ENCODE peak calls at places on chromosomes 11 and 22, in six cellular contexts. M, L, N, U, O and T are unnamed samples.

GRCh38 chr22:18156878-18157713 is 7.1 kb downstream of the USP18 start:
- DNase-seq in M (peak; percentile 99), L (peak; percentile 99), O (peak; percentile 86), U (peak; percentile 66), N (peak; percentile 80), T (peak; percentile 99)

GRCh38 chr11:12808519-12808918 is 134.3 kb downstream of the TEAD1 start:
- DNase-seq in L (peak; percentile 58), N (no peak), O (no peak), M (no peak), U (no peak), T (peak; percentile 75)

GRCh38 chr22:37187891-37188761 is at the start of gene C1QTNF6:
- DNase-seq in U (peak; percentile 58), O (peak; percentile 86), M (no peak), N (peak; percentile 62), L (peak; percentile 43), T (peak; percentile 87)

GRCh38 chr11:131816046-131816445 is 445.6 kb downstream of the NTM start:
- DNase-seq in O (no peak), M (no peak), L (peak; percentile 18), N (no peak), U (no peak), T (peak; percentile 58)

GRCh38 chr11:61505640-61506155 is 2.9 kb upstream of the LRRC10B start:
- DNase-seq in M (no peak), U (no peak), O (no peak), N (no peak), L (peak; percentile 18), T (no peak)

GRCh38 chr22:30424471-30425326 is 869 bp upstream of the MTFP1 start:
- DNase-seq in M (no peak), U (peak; percentile 15), O (peak; percentile 57), N (peak; percentile 22), L (no peak), T (peak; percentile 52)

GRCh38 chr22:40727607-40728325 is 48.5 kb downstream of the MCHR1 start:
- DNase-seq in N (no peak), M (no peak), L (no peak), U (no peak), O (no peak), T (no peak)

GRCh38 chr11:73011126-73011817 is 130.8 kb downstream of the FCHSD2 start:
- DNase-seq in M (no peak), O (no peak), N (no peak), U (no peak), L (no peak), T (no peak)

GRCh38 chr11:44729718-44730117 is 3.0 kb downstream of the TSPAN18 start:
- DNase-seq in L (no peak), O (no peak), U (no peak), N (no peak), M (no peak), T (no peak)

GRCh38 chr22:44357296-44357961 is 44.7 kb upstream of the SHISAL1 start:
- DNase-seq in O (peak; percentile 56), M (no peak), N (peak; percentile 18), U (no peak), L (no peak), T (no peak)

GRCh38 chr22:22823126-22823804 is 64.4 kb upstream of the IGLL5 start:
- DNase-seq in O (no peak), U (no peak), L (no peak), N (no peak), M (no peak), T (no peak)

GRCh38 chr22:22810018-22810427 is 77.6 kb upstream of the IGLL5 start:
- DNase-seq in U (peak; percentile 29), O (peak; percentile 82), N (no peak), M (no peak), L (peak; percentile 34), T (peak; percentile 59)

GRCh38 chr22:19930537-19931486 is 10.8 kb upstream of the COMT start:
- DNase-seq in M (no peak), L (no peak), N (no peak), U (no peak), O (no peak), T (no peak)

GRCh38 chr11:44854146-44854545 is 96.5 kb downstream of the TP53I11 start:
- DNase-seq in U (no peak), N (no peak), L (no peak), M (no peak), O (no peak), T (no peak)

GRCh38 chr22:48254311-48254873 is 1491.9 kb downstream of the TBC1D22A start:
- DNase-seq in L (no peak), O (no peak), U (peak; percentile 11), N (no peak), M (no peak), T (no peak)

GRCh38 chr11:29256580-29256979 is 760.2 kb downstream of the KCNA4 start:
- DNase-seq in U (no peak), O (no peak), L (peak; percentile 55), M (no peak), N (no peak), T (no peak)

GRCh38 chr11:71458146-71459070 is 5.4 kb downstream of the NADSYN1 start:
- DNase-seq in L (no peak), O (no peak), N (no peak), U (no peak), M (no peak), T (no peak)

GRCh38 chr22:46797355-46797754 is 34.9 kb downstream of the TBC1D22A start:
- DNase-seq in N (no peak), M (no peak), L (peak; percentile 15), O (no peak), U (no peak), T (peak; percentile 46)
- TF ChIP-seq CTCF in N (no peak), M (peak; percentile 39), L (peak; percentile 23), O (no peak), U (no peak), T (peak; percentile 13)

DNA sequence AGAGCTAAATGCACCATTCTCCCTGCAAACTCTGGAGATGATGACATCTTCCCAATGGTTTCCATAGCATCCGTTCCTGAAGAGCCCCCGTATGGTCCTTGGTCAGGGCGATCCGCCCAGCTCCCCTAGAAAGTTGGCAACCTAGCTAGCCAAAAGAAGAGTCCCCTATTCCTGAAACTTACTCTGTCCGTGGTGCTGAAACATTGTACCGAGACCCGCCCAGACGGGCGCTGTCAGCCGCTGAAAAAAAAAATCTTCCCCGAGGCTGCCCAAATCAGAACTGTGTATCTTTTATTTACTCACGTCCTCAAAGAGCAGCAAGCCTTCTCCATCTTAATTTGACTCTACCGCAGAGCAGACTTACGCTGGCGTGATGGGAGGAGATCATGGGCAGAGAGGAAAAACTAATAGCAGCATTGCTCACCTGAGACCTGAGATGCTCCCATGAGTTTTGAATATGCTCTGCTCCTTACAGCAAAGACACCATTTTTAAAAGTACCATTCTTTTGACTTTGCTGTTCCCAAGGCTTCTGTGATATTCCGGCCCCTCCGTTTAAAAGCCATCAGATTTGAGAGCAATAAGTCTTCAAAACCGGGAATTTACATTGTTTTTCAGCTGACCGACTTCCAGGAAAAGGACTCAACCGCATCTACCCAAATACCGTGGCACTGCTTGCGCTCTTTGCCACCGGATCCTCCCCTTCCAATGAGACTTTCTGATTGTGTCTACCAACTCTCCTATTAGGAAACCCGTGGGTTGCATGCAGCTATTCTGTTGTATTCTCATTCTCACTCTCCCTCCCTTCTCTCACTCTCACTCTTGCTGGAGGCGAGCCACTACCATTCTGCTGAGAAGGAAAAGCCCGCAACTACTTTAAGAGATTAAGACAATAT is at the start of gene SLC17A6:
- DNase-seq in M (peak; percentile 13), L (peak; percentile 3), O (peak; percentile 90), N (no peak), U (no peak), T (peak; percentile 24)
- H3K4me3 ChIP-seq in M (no peak within 1 kb of the TSS), L (no peak within 1 kb of the TSS), O (no peak within 1 kb of the TSS), N (no peak within 1 kb of the TSS), U (no peak within 1 kb of the TSS), T (no peak within 1 kb of the TSS)

DNA sequence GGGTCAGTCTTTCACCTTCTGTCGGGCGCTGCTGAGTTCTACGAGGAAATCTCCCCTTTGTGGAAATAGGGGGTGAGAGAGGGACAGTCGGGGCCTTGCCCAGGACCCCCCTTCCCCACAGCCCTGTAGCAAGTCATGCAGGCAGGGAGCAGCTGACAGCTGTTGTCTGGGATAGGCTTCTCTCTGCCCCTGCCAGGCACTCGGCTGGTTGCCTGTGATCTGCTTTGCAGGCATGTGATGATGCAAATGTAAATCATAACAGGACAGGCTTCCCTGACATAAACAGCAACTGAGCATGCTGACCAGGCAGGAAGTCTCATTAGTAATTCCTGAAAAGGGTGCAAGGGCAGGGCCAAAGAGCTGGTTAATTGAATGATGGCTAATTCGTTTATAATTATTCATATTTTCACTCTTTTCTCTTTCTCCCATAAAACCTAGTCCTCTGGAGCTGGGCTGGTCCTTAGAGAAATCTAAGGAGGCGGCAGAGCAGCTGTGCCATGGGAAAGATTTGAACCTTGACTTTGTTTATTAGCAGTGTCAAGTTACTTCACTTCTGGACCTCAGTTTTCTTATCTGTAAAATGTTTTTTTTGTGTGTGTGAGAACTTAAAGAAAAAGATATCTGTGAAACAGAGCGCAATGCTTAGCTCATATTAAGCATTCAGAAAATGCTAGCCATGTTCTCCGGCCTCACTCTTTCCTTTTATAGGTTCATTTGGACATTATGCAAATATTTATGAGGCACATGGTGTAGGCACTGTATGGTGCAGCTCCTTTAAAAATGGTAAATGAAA is 129.7 kb downstream of the LDLRAD3 start:
- DNase-seq in O (peak; percentile 45), M (peak; percentile 23), L (peak; percentile 82), U (no peak), N (no peak), T (peak; percentile 90)
- TF ChIP-seq CTCF in O (no peak), M (no peak), L (no peak), U (no peak), N (no peak), T (no peak)

DNA sequence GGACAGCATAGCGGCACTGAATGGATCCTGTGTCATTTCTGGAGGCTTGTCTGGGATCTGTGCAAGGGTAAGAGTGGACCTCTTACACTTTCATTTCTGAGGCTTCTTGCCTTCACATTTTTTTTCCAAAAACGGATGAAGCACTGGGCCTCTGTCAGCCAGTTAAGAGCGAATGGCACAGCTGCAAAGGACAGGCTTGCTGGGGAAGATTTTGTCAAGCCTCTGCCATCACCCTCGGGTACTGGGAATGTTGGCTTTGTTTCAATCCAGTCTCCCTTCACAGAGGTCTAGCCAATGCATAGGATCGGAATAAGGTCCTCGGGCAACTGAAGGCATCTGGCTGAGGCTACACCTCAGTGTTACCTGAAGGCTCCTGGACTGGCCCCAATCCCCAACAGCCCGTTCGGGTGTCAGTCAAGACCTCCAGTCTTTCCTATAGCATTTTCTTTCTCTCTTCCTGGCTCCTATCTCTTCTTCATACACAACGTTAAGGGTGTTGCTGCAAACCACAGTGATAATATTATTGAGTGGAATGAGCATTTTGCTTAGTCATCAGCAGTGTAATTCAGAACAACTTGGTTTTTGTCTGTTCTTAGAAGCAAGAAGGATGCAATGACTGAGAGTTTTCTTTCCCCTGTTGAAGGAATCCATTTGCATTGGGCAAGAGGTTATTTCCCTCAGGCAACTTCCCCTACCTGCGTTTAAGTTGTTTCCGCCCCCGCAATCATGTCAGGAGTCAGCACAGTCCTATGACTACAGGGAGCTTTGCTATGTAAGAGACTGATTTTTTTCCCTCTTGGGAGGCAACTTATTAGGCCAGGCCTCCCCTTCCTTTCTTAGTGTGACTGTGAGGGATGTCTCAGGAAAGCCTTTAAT is 22.8 kb downstream of the NPAT start:
- DNase-seq in O (no peak), N (no peak), M (no peak), U (no peak), L (peak; percentile 42), T (peak; percentile 65)
- H3K4me3 ChIP-seq in O (no peak overlapping the region), N (no peak overlapping the region), M (no peak overlapping the region), U (no peak overlapping the region), L (no peak overlapping the region), T (no peak overlapping the region)

GRCh38 chr11:32326522-32326921 is 108.8 kb downstream of the WT1 start:
- DNase-seq in N (no peak), M (no peak), U (no peak), L (peak; percentile 27), O (no peak), T (peak; percentile 69)
- TF ChIP-seq CTCF in N (no peak), M (no peak), U (no peak), L (no peak), O (no peak), T (no peak)

GRCh38 chr11:2896047-2896446 is 10.5 kb upstream of the CDKN1C start:
- DNase-seq in U (no peak), M (no peak), N (no peak), L (no peak), O (no peak), T (no peak)
- H3K4me3 ChIP-seq in U (no peak overlapping the region), M (no peak overlapping the region), N (no peak overlapping the region), L (no peak overlapping the region), O (no peak overlapping the region), T (no peak overlapping the region)